ENCODE peak calls at places on chromosomes 4 and X, in six cellular contexts. U is pancreas, F is keratinocyte, G is RWPE2, H is IMR-90, B is testis. Q is an unnamed sample.
A peak's percentile ranks its signal among the peaks of the same experiment; 100 is the strongest.

GRCh38 chrX:149950681-149951080 is 12.4 kb upstream of the EOLA2 start:
- DNase-seq in U (no peak), F (no peak), G (no peak), H (peak; percentile 67), B (peak; percentile 41), Q (peak; percentile 27)

GRCh38 chrX:130825509-130825908 is 77.5 kb downstream of the ENOX2 start:
- DNase-seq in U (no peak), F (no peak), G (no peak), H (no peak), B (no peak), Q (no peak)

GRCh38 chrX:43850612-43851011 is 31.6 kb downstream of the MAOB start:
- DNase-seq in U (no peak), F (no peak), G (no peak), H (no peak), B (no peak), Q (no peak)

GRCh38 chr4:96729641-96730040 is 889.7 kb downstream of the PDHA2 start:
- DNase-seq in U (no peak), F (no peak), G (no peak), H (no peak), B (no peak), Q (no peak)

GRCh38 chr4:98046665-98047064 is 96.6 kb downstream of the STPG2 start:
- DNase-seq in U (no peak), F (no peak), G (no peak), H (no peak), B (no peak), Q (no peak)

GRCh38 chr4:108060164-108060563 is 70.5 kb downstream of the HADH start:
- DNase-seq in U (no peak), F (no peak), G (no peak), H (peak; percentile 46), B (peak; percentile 51), Q (no peak)

GRCh38 chr4:88731359-88731758 is 33.7 kb upstream of the NAP1L5 start:
- DNase-seq in U (no peak), F (no peak), G (no peak), H (no peak), B (no peak), Q (no peak)

GRCh38 chrX:64205735-64206491 is 405 bp upstream of the AMER1 start:
- DNase-seq in U (peak; percentile 91), F (peak; percentile 41), G (peak; percentile 88), H (peak; percentile 87), B (peak; percentile 95), Q (peak; percentile 75)

GRCh38 chrX:154806837-154807501 is 1.7 kb upstream of the MPP1 start:
- DNase-seq in U (no peak), F (no peak), G (no peak), H (no peak), B (no peak), Q (no peak)

GRCh38 chr4:165208322-165208652 is 926 bp downstream of the KLHL2 start:
- DNase-seq in U (no peak), F (no peak), G (no peak), H (no peak), B (no peak), Q (no peak)

GRCh38 chrX:17081969-17082368 is 135.5 kb downstream of the REPS2 start:
- DNase-seq in U (no peak), F (no peak), G (no peak), H (no peak), B (no peak), Q (no peak)

GRCh38 chr4:113060853-113061252 is 11.4 kb downstream of the ANK2 start:
- DNase-seq in U (no peak), F (no peak), G (no peak), H (no peak), B (no peak), Q (no peak)

GRCh38 chrX:134624046-134624430 is 34.2 kb downstream of the PLAC1 start:
- DNase-seq in U (no peak), F (no peak), G (no peak), H (peak; percentile 24), B (no peak), Q (no peak)

GRCh38 chr4:26937567-26937966 is 76.9 kb downstream of the STIM2 start:
- DNase-seq in U (no peak), F (no peak), G (no peak), H (no peak), B (no peak), Q (no peak)

GRCh38 chrX:119757979-119758681 is at the start of gene SOWAHD:
- DNase-seq in U (peak; percentile 72), F (no peak), G (no peak), H (no peak), B (peak; percentile 77), Q (no peak)

GRCh38 chr4:3369781-3370660 is 71.7 kb upstream of the HGFAC start:
- DNase-seq in U (no peak), F (no peak), G (no peak), H (peak; percentile 94), B (peak; percentile 45), Q (peak; percentile 85)

GRCh38 chrX:45889471-45889870 is 655.8 kb downstream of the ZNF674 start:
- DNase-seq in U (no peak), F (no peak), G (no peak), H (peak; percentile 6), B (no peak), Q (peak; percentile 41)

DNA sequence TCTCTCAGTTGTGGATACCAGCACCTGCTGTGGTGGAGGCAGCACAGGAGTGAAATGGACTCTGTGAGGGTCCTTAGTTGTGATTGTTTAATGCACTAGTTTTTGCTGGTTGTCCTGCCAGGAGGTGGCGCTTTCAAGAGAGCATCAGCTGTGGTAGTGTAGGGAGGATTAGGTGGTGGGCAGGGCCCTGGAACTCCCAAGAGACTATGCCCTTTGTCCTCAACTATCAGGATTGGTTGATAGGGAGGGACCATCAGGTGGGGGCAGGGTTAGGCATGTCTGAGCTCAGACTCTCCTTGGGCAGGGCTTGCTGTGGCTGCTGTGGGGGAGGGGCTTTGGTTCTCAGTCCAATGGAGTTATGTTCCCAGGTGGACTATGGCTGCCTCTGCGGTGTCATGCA is 121.9 kb downstream of the RRAGB start:
- DNase-seq in U (no peak), F (no peak), G (no peak), H (no peak), B (no peak), Q (no peak)
- TF ChIP-seq CTCF in U (no peak), F (no peak), G (no peak), H (no peak), B (no peak), Q (no peak)

DNA sequence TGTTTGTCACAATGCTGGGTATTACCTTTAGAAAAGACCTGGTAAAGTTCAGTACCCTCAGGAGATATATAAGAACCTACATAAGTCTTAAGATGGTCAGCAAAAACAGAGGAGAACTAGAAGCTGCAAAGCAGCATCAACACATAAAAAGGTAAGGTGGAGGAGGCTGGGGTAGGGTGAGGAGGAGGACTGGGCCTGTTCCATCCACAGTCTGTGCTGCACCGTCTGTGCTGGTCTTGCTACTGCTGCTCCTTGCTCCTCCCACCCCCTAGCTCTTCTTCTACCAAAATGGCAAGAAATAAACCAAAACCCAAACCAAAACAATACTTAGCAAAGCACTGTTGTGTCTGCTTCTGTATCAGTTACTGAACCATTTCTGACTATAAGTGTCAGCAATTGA is 102.2 kb downstream of the CDS1 start:
- DNase-seq in U (no peak), F (no peak), G (no peak), H (no peak), B (no peak), Q (no peak)
- H3K36me3 ChIP-seq in U (no peaks in the 10 kb centered on the region), F (peaks cover 18% of the 10 kb centered on the region), G (peaks cover 83% of the 10 kb centered on the region), H (peaks cover 29% of the 10 kb centered on the region), B (no peaks in the 10 kb centered on the region), Q (peaks cover 10% of the 10 kb centered on the region)

GRCh38 chr4:70715097-70715496 is 6.7 kb upstream of the RUFY3 start:
- DNase-seq in U (no peak), F (no peak), G (no peak), H (peak; percentile 52), B (no peak), Q (no peak)
- TF ChIP-seq CTCF in U (no peak), F (no peak), G (no peak), H (no peak), B (no peak), Q (no peak)

DNA sequence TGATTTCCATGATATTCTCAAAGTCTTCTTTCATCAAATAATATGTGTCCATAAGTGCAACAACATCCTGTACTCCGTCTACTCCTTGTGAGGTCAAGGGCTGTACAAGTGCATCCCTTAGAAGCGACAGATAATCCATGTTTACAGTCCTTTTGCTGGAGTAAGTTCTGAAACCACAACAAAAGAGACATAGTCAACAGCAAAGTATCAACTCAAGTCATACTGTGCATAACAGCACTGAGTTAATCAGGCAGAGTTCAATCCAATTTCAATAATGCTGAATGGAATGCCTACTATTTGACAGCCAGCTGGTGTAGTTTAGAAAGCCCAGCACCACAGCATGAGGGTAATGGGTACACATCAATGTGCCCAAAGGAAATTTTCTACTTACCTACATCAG is 74.5 kb downstream of the RFC1 start:
- DNase-seq in U (no peak), F (no peak), G (no peak), H (no peak), B (no peak), Q (no peak)
- H3K36me3 ChIP-seq in U (no peaks in the 10 kb centered on the region), F (peaks cover 13% of the 10 kb centered on the region), G (peaks cover 89% of the 10 kb centered on the region), H (peaks cover 22% of the 10 kb centered on the region), B (no peaks in the 10 kb centered on the region), Q (peaks cover 7% of the 10 kb centered on the region)

DNA sequence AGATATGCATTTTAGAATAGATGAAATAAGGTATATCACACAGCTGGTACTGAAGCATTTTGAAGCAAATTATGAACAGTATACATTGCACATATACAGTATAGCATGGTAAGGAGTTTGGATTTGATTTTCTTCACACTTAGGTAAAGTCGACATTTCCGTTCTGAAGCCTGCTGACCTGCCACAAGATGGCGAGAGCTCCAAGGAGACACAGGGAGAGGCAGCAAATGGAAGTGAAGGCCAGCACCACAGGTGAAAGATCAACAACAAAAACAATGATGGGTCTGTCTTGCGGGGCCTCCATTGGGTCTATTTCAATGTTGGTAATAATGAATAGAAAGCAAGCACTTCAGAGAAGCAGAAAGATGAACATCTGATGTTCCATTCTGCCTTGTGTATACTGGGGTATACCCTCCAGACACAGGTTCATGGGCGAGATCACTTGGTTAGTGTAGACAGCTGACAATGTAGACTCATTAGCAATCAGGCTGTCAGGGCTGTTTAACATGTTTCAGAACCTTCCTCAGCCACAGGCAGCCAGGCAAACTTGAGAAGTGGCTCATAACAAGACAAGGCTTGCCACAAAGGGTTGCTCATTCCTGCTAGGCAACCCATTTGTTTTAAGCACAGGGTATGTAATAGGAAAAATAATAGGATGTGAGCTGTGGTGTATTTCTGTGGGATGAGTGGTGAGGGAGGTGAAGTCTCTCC is 21.4 kb upstream of the NOX1 start:
- DNase-seq in U (no peak), F (peak; percentile 55), G (no peak), H (peak; percentile 44), B (peak; percentile 14), Q (no peak)
- TF ChIP-seq CTCF in U (no peak), F (peak; percentile 45), G (peak; percentile 57), H (peak; percentile 59), B (no peak), Q (peak; percentile 60)

GRCh38 chr4:73139245-73139644 is 69.7 kb upstream of the COX18 start:
- DNase-seq in U (no peak), F (no peak), G (no peak), H (no peak), B (no peak), Q (no peak)
- H3K36me3 ChIP-seq in U (no peaks in the 10 kb centered on the region), F (peaks cover 13% of the 10 kb centered on the region), G (peaks cover 98% of the 10 kb centered on the region), H (peaks cover 25% of the 10 kb centered on the region), B (no peaks in the 10 kb centered on the region), Q (peaks cover 13% of the 10 kb centered on the region)

Q was measured in BJ.